ENCODE peak calls at places on chromosomes 5 and 9, in ten cellular contexts. H, K, T, P, C, N, F, X, O and S are unnamed samples.

GRCh38 chr9:73080110-73080683 is 71.5 kb upstream of the ANXA1 start:
- DNase-seq in H (no peak), K (no peak), T (no peak), P (no peak), C (no peak), N (no peak), F (no peak), X (no peak), O (no peak), S (no peak)

GRCh38 chr5:159824188-159825153 is 91.8 kb upstream of the ADRA1B start:
- DNase-seq in H (no peak), K (no peak), T (peak; percentile 78), P (no peak), C (no peak), N (no peak), F (no peak), X (peak; percentile 27), O (peak; percentile 28), S (no peak)

GRCh38 chr9:3059781-3060468 is 216.0 kb upstream of the PUM3 start:
- DNase-seq in H (no peak), K (no peak), T (peak; percentile 80), P (peak; percentile 10), C (peak; percentile 22), N (no peak), F (no peak), X (no peak), O (peak; percentile 49), S (no peak)

GRCh38 chr5:60959156-60959555 is 14.2 kb downstream of the NDUFAF2 start:
- DNase-seq in H (no peak), K (no peak), T (peak; percentile 36), P (peak; percentile 9), C (peak; percentile 40), N (peak; percentile 55), F (no peak), X (peak; percentile 17), O (peak; percentile 31), S (peak; percentile 11)

GRCh38 chr5:178277866-178278265 is 45.3 kb upstream of the PHYKPL start:
- DNase-seq in H (no peak), K (no peak), T (no peak), P (no peak), C (no peak), N (no peak), F (no peak), X (no peak), O (no peak), S (no peak)

GRCh38 chr5:150587830-150588494 is 52.5 kb upstream of the SYNPO start:
- DNase-seq in H (no peak), K (no peak), T (peak; percentile 26), P (no peak), C (no peak), N (no peak), F (no peak), X (no peak), O (peak; percentile 35), S (no peak)

GRCh38 chr5:73625905-73626811 is at the start of gene ARHGEF28:
- DNase-seq in H (peak; percentile 36), K (peak; percentile 26), T (peak; percentile 53), P (peak; percentile 67), C (peak; percentile 8), N (peak; percentile 80), F (peak; percentile 80), X (peak; percentile 29), O (peak; percentile 84), S (peak; percentile 76)

GRCh38 chr5:63743096-63743798 is 219.0 kb downstream of the HTR1A start:
- DNase-seq in H (no peak), K (no peak), T (peak; percentile 15), P (no peak), C (no peak), N (no peak), F (no peak), X (no peak), O (no peak), S (no peak)

GRCh38 chr5:110823571-110823970 is 84.8 kb downstream of the SLC25A46 start:
- DNase-seq in H (no peak), K (no peak), T (no peak), P (no peak), C (no peak), N (no peak), F (no peak), X (no peak), O (no peak), S (no peak)

GRCh38 chr9:82513976-82514735 is 525.6 kb downstream of the SPATA31D1 start:
- DNase-seq in H (no peak), K (no peak), T (no peak), P (no peak), C (no peak), N (no peak), F (no peak), X (no peak), O (no peak), S (peak; percentile 16)

GRCh38 chr5:153425914-153426313 is 64.6 kb upstream of the GRIA1 start:
- DNase-seq in H (no peak), K (peak; percentile 6), T (no peak), P (no peak), C (no peak), N (no peak), F (no peak), X (no peak), O (peak; percentile 7), S (no peak)

GRCh38 chr5:151638619-151639018 is 47.5 kb upstream of the FAT2 start:
- DNase-seq in H (no peak), K (no peak), T (no peak), P (no peak), C (no peak), N (no peak), F (no peak), X (no peak), O (no peak), S (no peak)

GRCh38 chr5:90767710-90768109 is 209.1 kb downstream of the ADGRV1 start:
- DNase-seq in H (no peak), K (no peak), T (peak; percentile 60), P (no peak), C (no peak), N (no peak), F (no peak), X (no peak), O (no peak), S (no peak)

GRCh38 chr9:113581865-113582697 is 118.6 kb downstream of the RGS3 start:
- DNase-seq in H (peak; percentile 80), K (no peak), T (no peak), P (no peak), C (no peak), N (peak; percentile 19), F (peak; percentile 84), X (peak; percentile 34), O (peak; percentile 74), S (peak; percentile 49)

GRCh38 chr5:145752534-145752933 is 82.6 kb downstream of the PRELID2 start:
- DNase-seq in H (no peak), K (no peak), T (no peak), P (no peak), C (no peak), N (no peak), F (no peak), X (peak; percentile 4), O (peak; percentile 34), S (no peak)

GRCh38 chr5:122715095-122715494 is 59.8 kb upstream of the SNX2 start:
- DNase-seq in H (no peak), K (no peak), T (peak; percentile 54), P (no peak), C (no peak), N (no peak), F (no peak), X (peak; percentile 20), O (peak; percentile 34), S (peak; percentile 38)

GRCh38 chr5:181205735-181206401 is 872 bp upstream of the TRIM7 start:
- DNase-seq in H (no peak), K (no peak), T (no peak), P (no peak), C (peak; percentile 56), N (no peak), F (no peak), X (no peak), O (peak; percentile 29), S (no peak)

GRCh38 chr5:122170630-122171029 is 41.3 kb downstream of the ZNF474 start:
- DNase-seq in H (no peak), K (no peak), T (peak; percentile 76), P (no peak), C (no peak), N (peak; percentile 41), F (no peak), X (no peak), O (peak; percentile 69), S (no peak)

GRCh38 chr9:133914483-133915342 is 77.4 kb downstream of the VAV2 start:
- DNase-seq in H (peak; percentile 27), K (no peak), T (no peak), P (no peak), C (no peak), N (no peak), F (no peak), X (no peak), O (no peak), S (peak; percentile 35)

GRCh38 chr9:35856882-35857281 is 13.3 kb downstream of the OR13J1 start:
- DNase-seq in H (no peak), K (no peak), T (no peak), P (no peak), C (no peak), N (no peak), F (no peak), X (no peak), O (no peak), S (no peak)

GRCh38 chr5:80414113-80414512 is 6.2 kb downstream of the ZFYVE16 start:
- DNase-seq in H (no peak), K (no peak), T (peak; percentile 12), P (no peak), C (no peak), N (no peak), F (no peak), X (no peak), O (no peak), S (no peak)

GRCh38 chr5:92402045-92402444 is 1018.9 kb upstream of the ARRDC3 start:
- DNase-seq in H (no peak), K (no peak), T (peak; percentile 23), P (no peak), C (no peak), N (no peak), F (no peak), X (peak; percentile 44), O (peak; percentile 7), S (peak; percentile 12)

GRCh38 chr9:93452710-93453046 is 703 bp downstream of the FAM120AOS start:
- DNase-seq in H (no peak), K (no peak), T (no peak), P (no peak), C (no peak), N (peak; percentile 11), F (peak; percentile 50), X (no peak), O (no peak), S (no peak)

GRCh38 chr9:5784526-5785315 is 48.2 kb downstream of the ERMP1 start:
- DNase-seq in H (no peak), K (no peak), T (no peak), P (no peak), C (no peak), N (no peak), F (no peak), X (peak; percentile 24), O (no peak), S (no peak)

GRCh38 chr5:141420855-141421488 is at the start of gene PCDHGA11:
- DNase-seq in H (no peak), K (peak; percentile 37), T (peak; percentile 59), P (no peak), C (no peak), N (peak; percentile 1), F (no peak), X (peak; percentile 23), O (peak; percentile 65), S (peak; percentile 61)

GRCh38 chr9:70962761-70963445 is 158.5 kb downstream of the TRPM3 start:
- DNase-seq in H (no peak), K (no peak), T (peak; percentile 17), P (no peak), C (peak; percentile 40), N (no peak), F (no peak), X (no peak), O (peak; percentile 55), S (no peak)

GRCh38 chr9:30197954-30198353 is 2186.5 kb upstream of the ACO1 start:
- DNase-seq in H (no peak), K (no peak), T (peak; percentile 39), P (no peak), C (no peak), N (no peak), F (no peak), X (no peak), O (no peak), S (no peak)

GRCh38 chr5:10975915-10976314 is 214.9 kb upstream of the DAP start:
- DNase-seq in H (no peak), K (no peak), T (no peak), P (no peak), C (no peak), N (no peak), F (no peak), X (no peak), O (no peak), S (no peak)